ENCODE peak calls at places on chromosomes 1 and 21, in seven cellular contexts. One of them, this sample, is unnamed.

GRCh38 chr1:156615946-156616345 is 3.3 kb upstream of the HAPLN2 start:
- DNase-seq in NCI-H1092: no peak
- DNase-seq in Caki2: no peak
- DNase-seq in stimulated activated CD4-positive, alpha-beta T cell treated with anti-CD3 and anti-CD28 coated beads, Interleukin-15, amount 100 ng/mL, for 24 hours: no peak
- DNase-seq in epithelial cell of proximal tubule: no peak
- DNase-seq in activated naive CD8-positive, alpha-beta T cell treated with anti-CD3 and anti-CD28 coated beads for 36 hours: no peak
- DNase-seq in GM10248: no peak
- DNase-seq in this sample: no peak

GRCh38 chr1:27601771-27602509 is 2.0 kb downstream of the AHDC1 start:
- DNase-seq in NCI-H1092: no peak
- DNase-seq in Caki2: no peak
- DNase-seq in stimulated activated CD4-positive, alpha-beta T cell treated with anti-CD3 and anti-CD28 coated beads, Interleukin-15, amount 100 ng/mL, for 24 hours: no peak
- DNase-seq in epithelial cell of proximal tubule: no peak
- DNase-seq in activated naive CD8-positive, alpha-beta T cell treated with anti-CD3 and anti-CD28 coated beads for 36 hours: peak; percentile 21
- DNase-seq in GM10248: peak; percentile 43
- DNase-seq in this sample: peak; percentile 62

GRCh38 chr1:233140519-233140918 is 155.0 kb downstream of the PCNX2 start:
- DNase-seq in NCI-H1092: no peak
- DNase-seq in Caki2: no peak
- DNase-seq in stimulated activated CD4-positive, alpha-beta T cell treated with anti-CD3 and anti-CD28 coated beads, Interleukin-15, amount 100 ng/mL, for 24 hours: no peak
- DNase-seq in epithelial cell of proximal tubule: no peak
- DNase-seq in activated naive CD8-positive, alpha-beta T cell treated with anti-CD3 and anti-CD28 coated beads for 36 hours: no peak
- DNase-seq in GM10248: no peak
- DNase-seq in this sample: no peak

GRCh38 chr1:115170972-115171392 is 81.7 kb upstream of the TSPAN2 start:
- DNase-seq in NCI-H1092: no peak
- DNase-seq in Caki2: no peak
- DNase-seq in stimulated activated CD4-positive, alpha-beta T cell treated with anti-CD3 and anti-CD28 coated beads, Interleukin-15, amount 100 ng/mL, for 24 hours: no peak
- DNase-seq in epithelial cell of proximal tubule: no peak
- DNase-seq in activated naive CD8-positive, alpha-beta T cell treated with anti-CD3 and anti-CD28 coated beads for 36 hours: no peak
- DNase-seq in GM10248: no peak
- DNase-seq in this sample: no peak

GRCh38 chr1:68359045-68359444 is 90.7 kb downstream of the RPE65 start:
- DNase-seq in NCI-H1092: no peak
- DNase-seq in Caki2: no peak
- DNase-seq in stimulated activated CD4-positive, alpha-beta T cell treated with anti-CD3 and anti-CD28 coated beads, Interleukin-15, amount 100 ng/mL, for 24 hours: no peak
- DNase-seq in epithelial cell of proximal tubule: no peak
- DNase-seq in activated naive CD8-positive, alpha-beta T cell treated with anti-CD3 and anti-CD28 coated beads for 36 hours: no peak
- DNase-seq in GM10248: no peak
- DNase-seq in this sample: no peak

GRCh38 chr1:192786617-192787016 is 22.2 kb upstream of the RGS2 start:
- DNase-seq in NCI-H1092: no peak
- DNase-seq in Caki2: no peak
- DNase-seq in stimulated activated CD4-positive, alpha-beta T cell treated with anti-CD3 and anti-CD28 coated beads, Interleukin-15, amount 100 ng/mL, for 24 hours: no peak
- DNase-seq in epithelial cell of proximal tubule: no peak
- DNase-seq in activated naive CD8-positive, alpha-beta T cell treated with anti-CD3 and anti-CD28 coated beads for 36 hours: no peak
- DNase-seq in GM10248: no peak
- DNase-seq in this sample: no peak

GRCh38 chr1:244992833-244993232 is 128.5 kb upstream of the HNRNPU start:
- DNase-seq in NCI-H1092: no peak
- DNase-seq in Caki2: no peak
- DNase-seq in stimulated activated CD4-positive, alpha-beta T cell treated with anti-CD3 and anti-CD28 coated beads, Interleukin-15, amount 100 ng/mL, for 24 hours: no peak
- DNase-seq in epithelial cell of proximal tubule: no peak
- DNase-seq in activated naive CD8-positive, alpha-beta T cell treated with anti-CD3 and anti-CD28 coated beads for 36 hours: no peak
- DNase-seq in GM10248: no peak
- DNase-seq in this sample: no peak

GRCh38 chr1:119372493-119373086 is 4.0 kb downstream of the HAO2 start:
- DNase-seq in NCI-H1092: no peak
- DNase-seq in Caki2: no peak
- DNase-seq in stimulated activated CD4-positive, alpha-beta T cell treated with anti-CD3 and anti-CD28 coated beads, Interleukin-15, amount 100 ng/mL, for 24 hours: peak; percentile 8
- DNase-seq in epithelial cell of proximal tubule: no peak
- DNase-seq in activated naive CD8-positive, alpha-beta T cell treated with anti-CD3 and anti-CD28 coated beads for 36 hours: no peak
- DNase-seq in GM10248: peak; percentile 46
- DNase-seq in this sample: no peak

GRCh38 chr1:187038789-187039188 is 210.0 kb downstream of the PLA2G4A start:
- DNase-seq in NCI-H1092: no peak
- DNase-seq in Caki2: no peak
- DNase-seq in stimulated activated CD4-positive, alpha-beta T cell treated with anti-CD3 and anti-CD28 coated beads, Interleukin-15, amount 100 ng/mL, for 24 hours: no peak
- DNase-seq in epithelial cell of proximal tubule: peak; percentile 7
- DNase-seq in activated naive CD8-positive, alpha-beta T cell treated with anti-CD3 and anti-CD28 coated beads for 36 hours: no peak
- DNase-seq in GM10248: no peak
- DNase-seq in this sample: no peak

GRCh38 chr1:208565761-208566440 is 321.7 kb upstream of the PLXNA2 start:
- DNase-seq in NCI-H1092: no peak
- DNase-seq in Caki2: no peak
- DNase-seq in stimulated activated CD4-positive, alpha-beta T cell treated with anti-CD3 and anti-CD28 coated beads, Interleukin-15, amount 100 ng/mL, for 24 hours: no peak
- DNase-seq in epithelial cell of proximal tubule: peak; percentile 47
- DNase-seq in activated naive CD8-positive, alpha-beta T cell treated with anti-CD3 and anti-CD28 coated beads for 36 hours: no peak
- DNase-seq in GM10248: no peak
- DNase-seq in this sample: no peak

GRCh38 chr1:116570358-116571214 is at the start of gene CD58:
- DNase-seq in NCI-H1092: peak; percentile 40
- DNase-seq in Caki2: peak; percentile 86
- DNase-seq in stimulated activated CD4-positive, alpha-beta T cell treated with anti-CD3 and anti-CD28 coated beads, Interleukin-15, amount 100 ng/mL, for 24 hours: peak; percentile 93
- DNase-seq in epithelial cell of proximal tubule: no peak
- DNase-seq in activated naive CD8-positive, alpha-beta T cell treated with anti-CD3 and anti-CD28 coated beads for 36 hours: peak; percentile 88
- DNase-seq in GM10248: peak; percentile 92
- DNase-seq in this sample: peak; percentile 96

GRCh38 chr1:66623812-66624211 is 89.9 kb downstream of the SGIP1 start:
- DNase-seq in NCI-H1092: no peak
- DNase-seq in Caki2: no peak
- DNase-seq in stimulated activated CD4-positive, alpha-beta T cell treated with anti-CD3 and anti-CD28 coated beads, Interleukin-15, amount 100 ng/mL, for 24 hours: no peak
- DNase-seq in epithelial cell of proximal tubule: no peak
- DNase-seq in activated naive CD8-positive, alpha-beta T cell treated with anti-CD3 and anti-CD28 coated beads for 36 hours: no peak
- DNase-seq in GM10248: no peak
- DNase-seq in this sample: no peak

GRCh38 chr1:101089608-101090007 is 64.0 kb upstream of the DPH5 start:
- DNase-seq in NCI-H1092: no peak
- DNase-seq in Caki2: no peak
- DNase-seq in stimulated activated CD4-positive, alpha-beta T cell treated with anti-CD3 and anti-CD28 coated beads, Interleukin-15, amount 100 ng/mL, for 24 hours: no peak
- DNase-seq in epithelial cell of proximal tubule: no peak
- DNase-seq in activated naive CD8-positive, alpha-beta T cell treated with anti-CD3 and anti-CD28 coated beads for 36 hours: no peak
- DNase-seq in GM10248: no peak
- DNase-seq in this sample: no peak

GRCh38 chr1:228125185-228125584 is 14.9 kb upstream of the GUK1 start:
- DNase-seq in NCI-H1092: no peak
- DNase-seq in Caki2: no peak
- DNase-seq in stimulated activated CD4-positive, alpha-beta T cell treated with anti-CD3 and anti-CD28 coated beads, Interleukin-15, amount 100 ng/mL, for 24 hours: no peak
- DNase-seq in epithelial cell of proximal tubule: no peak
- DNase-seq in activated naive CD8-positive, alpha-beta T cell treated with anti-CD3 and anti-CD28 coated beads for 36 hours: no peak
- DNase-seq in GM10248: no peak
- DNase-seq in this sample: no peak

GRCh38 chr1:157948547-157949152 is 44.8 kb upstream of the KIRREL1 start:
- DNase-seq in NCI-H1092: no peak
- DNase-seq in Caki2: no peak
- DNase-seq in stimulated activated CD4-positive, alpha-beta T cell treated with anti-CD3 and anti-CD28 coated beads, Interleukin-15, amount 100 ng/mL, for 24 hours: no peak
- DNase-seq in epithelial cell of proximal tubule: no peak
- DNase-seq in activated naive CD8-positive, alpha-beta T cell treated with anti-CD3 and anti-CD28 coated beads for 36 hours: no peak
- DNase-seq in GM10248: peak; percentile 41
- DNase-seq in this sample: peak; percentile 63

GRCh38 chr1:55329091-55329490 is 113.9 kb upstream of the USP24 start:
- DNase-seq in NCI-H1092: no peak
- DNase-seq in Caki2: no peak
- DNase-seq in stimulated activated CD4-positive, alpha-beta T cell treated with anti-CD3 and anti-CD28 coated beads, Interleukin-15, amount 100 ng/mL, for 24 hours: no peak
- DNase-seq in epithelial cell of proximal tubule: no peak
- DNase-seq in activated naive CD8-positive, alpha-beta T cell treated with anti-CD3 and anti-CD28 coated beads for 36 hours: no peak
- DNase-seq in GM10248: no peak
- DNase-seq in this sample: no peak

GRCh38 chr1:47635111-47635510 is 197.3 kb downstream of the FOXD2 start:
- DNase-seq in NCI-H1092: no peak
- DNase-seq in Caki2: no peak
- DNase-seq in stimulated activated CD4-positive, alpha-beta T cell treated with anti-CD3 and anti-CD28 coated beads, Interleukin-15, amount 100 ng/mL, for 24 hours: no peak
- DNase-seq in epithelial cell of proximal tubule: no peak
- DNase-seq in activated naive CD8-positive, alpha-beta T cell treated with anti-CD3 and anti-CD28 coated beads for 36 hours: no peak
- DNase-seq in GM10248: no peak
- DNase-seq in this sample: no peak

GRCh38 chr1:69569281-69569970 is 1.7 kb downstream of the LRRC7 start:
- DNase-seq in NCI-H1092: no peak
- DNase-seq in Caki2: no peak
- DNase-seq in stimulated activated CD4-positive, alpha-beta T cell treated with anti-CD3 and anti-CD28 coated beads, Interleukin-15, amount 100 ng/mL, for 24 hours: no peak
- DNase-seq in epithelial cell of proximal tubule: no peak
- DNase-seq in activated naive CD8-positive, alpha-beta T cell treated with anti-CD3 and anti-CD28 coated beads for 36 hours: no peak
- DNase-seq in GM10248: peak; percentile 4
- DNase-seq in this sample: no peak

GRCh38 chr1:221440658-221441057 is 301.2 kb downstream of the DUSP10 start:
- DNase-seq in NCI-H1092: no peak
- DNase-seq in Caki2: peak; percentile 83
- DNase-seq in stimulated activated CD4-positive, alpha-beta T cell treated with anti-CD3 and anti-CD28 coated beads, Interleukin-15, amount 100 ng/mL, for 24 hours: no peak
- DNase-seq in epithelial cell of proximal tubule: peak; percentile 76
- DNase-seq in activated naive CD8-positive, alpha-beta T cell treated with anti-CD3 and anti-CD28 coated beads for 36 hours: no peak
- DNase-seq in GM10248: no peak
- DNase-seq in this sample: no peak

GRCh38 chr1:223248787-223249175 is 105.7 kb upstream of the TLR5 start:
- DNase-seq in NCI-H1092: no peak
- DNase-seq in Caki2: no peak
- DNase-seq in stimulated activated CD4-positive, alpha-beta T cell treated with anti-CD3 and anti-CD28 coated beads, Interleukin-15, amount 100 ng/mL, for 24 hours: no peak
- DNase-seq in epithelial cell of proximal tubule: no peak
- DNase-seq in activated naive CD8-positive, alpha-beta T cell treated with anti-CD3 and anti-CD28 coated beads for 36 hours: peak; percentile 28
- DNase-seq in GM10248: no peak
- DNase-seq in this sample: no peak

GRCh38 chr1:27487927-27488522 is 1.9 kb downstream of the WASF2 start:
- DNase-seq in NCI-H1092: no peak
- DNase-seq in Caki2: no peak
- DNase-seq in stimulated activated CD4-positive, alpha-beta T cell treated with anti-CD3 and anti-CD28 coated beads, Interleukin-15, amount 100 ng/mL, for 24 hours: no peak
- DNase-seq in epithelial cell of proximal tubule: no peak
- DNase-seq in activated naive CD8-positive, alpha-beta T cell treated with anti-CD3 and anti-CD28 coated beads for 36 hours: no peak
- DNase-seq in GM10248: no peak
- DNase-seq in this sample: no peak

GRCh38 chr1:37761416-37762095 is 3.4 kb downstream of the EPHA10 start:
- DNase-seq in NCI-H1092: no peak
- DNase-seq in Caki2: no peak
- DNase-seq in stimulated activated CD4-positive, alpha-beta T cell treated with anti-CD3 and anti-CD28 coated beads, Interleukin-15, amount 100 ng/mL, for 24 hours: no peak
- DNase-seq in epithelial cell of proximal tubule: no peak
- DNase-seq in activated naive CD8-positive, alpha-beta T cell treated with anti-CD3 and anti-CD28 coated beads for 36 hours: no peak
- DNase-seq in GM10248: no peak
- DNase-seq in this sample: no peak

GRCh38 chr1:15352122-15352957 is 57.3 kb upstream of the EFHD2 start:
- DNase-seq in NCI-H1092: no peak
- DNase-seq in Caki2: peak; percentile 83
- DNase-seq in stimulated activated CD4-positive, alpha-beta T cell treated with anti-CD3 and anti-CD28 coated beads, Interleukin-15, amount 100 ng/mL, for 24 hours: peak; percentile 67
- DNase-seq in epithelial cell of proximal tubule: peak; percentile 74
- DNase-seq in activated naive CD8-positive, alpha-beta T cell treated with anti-CD3 and anti-CD28 coated beads for 36 hours: peak; percentile 67
- DNase-seq in GM10248: no peak
- DNase-seq in this sample: no peak

GRCh38 chr1:54459714-54460113 is 53.5 kb upstream of the SSBP3 start:
- DNase-seq in NCI-H1092: peak; percentile 59
- DNase-seq in Caki2: no peak
- DNase-seq in stimulated activated CD4-positive, alpha-beta T cell treated with anti-CD3 and anti-CD28 coated beads, Interleukin-15, amount 100 ng/mL, for 24 hours: no peak
- DNase-seq in epithelial cell of proximal tubule: no peak
- DNase-seq in activated naive CD8-positive, alpha-beta T cell treated with anti-CD3 and anti-CD28 coated beads for 36 hours: no peak
- DNase-seq in GM10248: no peak
- DNase-seq in this sample: no peak

GRCh38 chr1:154729598-154729997 is 121.6 kb upstream of the ADAR start:
- DNase-seq in NCI-H1092: no peak
- DNase-seq in Caki2: no peak
- DNase-seq in stimulated activated CD4-positive, alpha-beta T cell treated with anti-CD3 and anti-CD28 coated beads, Interleukin-15, amount 100 ng/mL, for 24 hours: no peak
- DNase-seq in epithelial cell of proximal tubule: no peak
- DNase-seq in activated naive CD8-positive, alpha-beta T cell treated with anti-CD3 and anti-CD28 coated beads for 36 hours: no peak
- DNase-seq in GM10248: no peak
- DNase-seq in this sample: no peak

GRCh38 chr1:240854367-240854766 is 242.4 kb upstream of the GREM2 start:
- DNase-seq in NCI-H1092: no peak
- DNase-seq in Caki2: no peak
- DNase-seq in stimulated activated CD4-positive, alpha-beta T cell treated with anti-CD3 and anti-CD28 coated beads, Interleukin-15, amount 100 ng/mL, for 24 hours: no peak
- DNase-seq in epithelial cell of proximal tubule: no peak
- DNase-seq in activated naive CD8-positive, alpha-beta T cell treated with anti-CD3 and anti-CD28 coated beads for 36 hours: no peak
- DNase-seq in GM10248: no peak
- DNase-seq in this sample: no peak

GRCh38 chr1:183685112-183685713 is 32.1 kb upstream of the APOBEC4 start:
- DNase-seq in NCI-H1092: no peak
- DNase-seq in Caki2: peak; percentile 21
- DNase-seq in stimulated activated CD4-positive, alpha-beta T cell treated with anti-CD3 and anti-CD28 coated beads, Interleukin-15, amount 100 ng/mL, for 24 hours: peak; percentile 19
- DNase-seq in epithelial cell of proximal tubule: no peak
- DNase-seq in activated naive CD8-positive, alpha-beta T cell treated with anti-CD3 and anti-CD28 coated beads for 36 hours: peak; percentile 5
- DNase-seq in GM10248: peak; percentile 64
- DNase-seq in this sample: peak; percentile 42

GRCh38 chr1:80468356-80468755 is 1332.4 kb upstream of the ADGRL2 start:
- DNase-seq in NCI-H1092: no peak
- DNase-seq in Caki2: no peak
- DNase-seq in stimulated activated CD4-positive, alpha-beta T cell treated with anti-CD3 and anti-CD28 coated beads, Interleukin-15, amount 100 ng/mL, for 24 hours: no peak
- DNase-seq in epithelial cell of proximal tubule: no peak
- DNase-seq in activated naive CD8-positive, alpha-beta T cell treated with anti-CD3 and anti-CD28 coated beads for 36 hours: no peak
- DNase-seq in GM10248: no peak
- DNase-seq in this sample: no peak

GRCh38 chr1:77540501-77541161 is 141.8 kb downstream of the ZZZ3 start:
- DNase-seq in NCI-H1092: no peak
- DNase-seq in Caki2: peak; percentile 86
- DNase-seq in stimulated activated CD4-positive, alpha-beta T cell treated with anti-CD3 and anti-CD28 coated beads, Interleukin-15, amount 100 ng/mL, for 24 hours: no peak
- DNase-seq in epithelial cell of proximal tubule: no peak
- DNase-seq in activated naive CD8-positive, alpha-beta T cell treated with anti-CD3 and anti-CD28 coated beads for 36 hours: no peak
- DNase-seq in GM10248: peak; percentile 31
- DNase-seq in this sample: no peak

GRCh38 chr21:37614351-37614875 is 247.8 kb downstream of the DYRK1A start:
- DNase-seq in NCI-H1092: no peak
- DNase-seq in Caki2: no peak
- DNase-seq in stimulated activated CD4-positive, alpha-beta T cell treated with anti-CD3 and anti-CD28 coated beads, Interleukin-15, amount 100 ng/mL, for 24 hours: no peak
- DNase-seq in epithelial cell of proximal tubule: no peak
- DNase-seq in activated naive CD8-positive, alpha-beta T cell treated with anti-CD3 and anti-CD28 coated beads for 36 hours: no peak
- DNase-seq in GM10248: no peak
- DNase-seq in this sample: no peak

GRCh38 chr1:204409878-204410763 is 1.5 kb downstream of the PPP1R15B start:
- DNase-seq in NCI-H1092: no peak
- DNase-seq in Caki2: no peak
- DNase-seq in stimulated activated CD4-positive, alpha-beta T cell treated with anti-CD3 and anti-CD28 coated beads, Interleukin-15, amount 100 ng/mL, for 24 hours: peak; percentile 30
- DNase-seq in epithelial cell of proximal tubule: no peak
- DNase-seq in activated naive CD8-positive, alpha-beta T cell treated with anti-CD3 and anti-CD28 coated beads for 36 hours: no peak
- DNase-seq in GM10248: no peak
- DNase-seq in this sample: no peak

GRCh38 chr1:169108897-169109560 is 2.5 kb downstream of the ATP1B1 start:
- DNase-seq in NCI-H1092: no peak
- DNase-seq in Caki2: peak; percentile 63
- DNase-seq in stimulated activated CD4-positive, alpha-beta T cell treated with anti-CD3 and anti-CD28 coated beads, Interleukin-15, amount 100 ng/mL, for 24 hours: no peak
- DNase-seq in epithelial cell of proximal tubule: no peak
- DNase-seq in activated naive CD8-positive, alpha-beta T cell treated with anti-CD3 and anti-CD28 coated beads for 36 hours: no peak
- DNase-seq in GM10248: peak; percentile 45
- DNase-seq in this sample: peak; percentile 71

GRCh38 chr1:199855580-199855979 is 171.9 kb upstream of the NR5A2 start:
- DNase-seq in NCI-H1092: no peak
- DNase-seq in Caki2: peak; percentile 8
- DNase-seq in stimulated activated CD4-positive, alpha-beta T cell treated with anti-CD3 and anti-CD28 coated beads, Interleukin-15, amount 100 ng/mL, for 24 hours: no peak
- DNase-seq in epithelial cell of proximal tubule: no peak
- DNase-seq in activated naive CD8-positive, alpha-beta T cell treated with anti-CD3 and anti-CD28 coated beads for 36 hours: no peak
- DNase-seq in GM10248: no peak
- DNase-seq in this sample: no peak

GRCh38 chr21:44618909-44619308 is 7.0 kb downstream of the KRTAP10-8 start:
- DNase-seq in NCI-H1092: no peak
- DNase-seq in Caki2: no peak
- DNase-seq in stimulated activated CD4-positive, alpha-beta T cell treated with anti-CD3 and anti-CD28 coated beads, Interleukin-15, amount 100 ng/mL, for 24 hours: peak; percentile 53
- DNase-seq in epithelial cell of proximal tubule: no peak
- DNase-seq in activated naive CD8-positive, alpha-beta T cell treated with anti-CD3 and anti-CD28 coated beads for 36 hours: peak; percentile 36
- DNase-seq in GM10248: no peak
- DNase-seq in this sample: no peak

GRCh38 chr1:40783001-40783905 is at the start of gene KCNQ4:
- DNase-seq in NCI-H1092: no peak
- DNase-seq in Caki2: no peak
- DNase-seq in stimulated activated CD4-positive, alpha-beta T cell treated with anti-CD3 and anti-CD28 coated beads, Interleukin-15, amount 100 ng/mL, for 24 hours: peak; percentile 52
- DNase-seq in epithelial cell of proximal tubule: no peak
- DNase-seq in activated naive CD8-positive, alpha-beta T cell treated with anti-CD3 and anti-CD28 coated beads for 36 hours: peak; percentile 23
- DNase-seq in GM10248: no peak
- DNase-seq in this sample: peak; percentile 61

GRCh38 chr1:201505505-201505893 is 1.4 kb downstream of the CSRP1 start:
- DNase-seq in NCI-H1092: no peak
- DNase-seq in Caki2: no peak
- DNase-seq in stimulated activated CD4-positive, alpha-beta T cell treated with anti-CD3 and anti-CD28 coated beads, Interleukin-15, amount 100 ng/mL, for 24 hours: no peak
- DNase-seq in epithelial cell of proximal tubule: no peak
- DNase-seq in activated naive CD8-positive, alpha-beta T cell treated with anti-CD3 and anti-CD28 coated beads for 36 hours: no peak
- DNase-seq in GM10248: no peak
- DNase-seq in this sample: no peak

GRCh38 chr21:27189870-27190269 is 223.0 kb upstream of the ADAMTS5 start:
- DNase-seq in NCI-H1092: no peak
- DNase-seq in Caki2: peak; percentile 71
- DNase-seq in stimulated activated CD4-positive, alpha-beta T cell treated with anti-CD3 and anti-CD28 coated beads, Interleukin-15, amount 100 ng/mL, for 24 hours: no peak
- DNase-seq in epithelial cell of proximal tubule: no peak
- DNase-seq in activated naive CD8-positive, alpha-beta T cell treated with anti-CD3 and anti-CD28 coated beads for 36 hours: no peak
- DNase-seq in GM10248: no peak
- DNase-seq in this sample: no peak